ENCODE peak calls at places on chromosome 3, in nine cellular contexts. H is brain microvascular endothelial cell, P is esophagus muscularis mucosa, A is psoas muscle, K is spleen, J is H7, G is neural progenitor cell, Q is A549, N is Panc1. Y is an unnamed sample.

GRCh38 chr3:117045143-117045542 is 335.6 kb downstream of the TUSC7 start:
- DNase-seq in N (no peak), P (no peak), K (no peak), J (peak; percentile 56), A (peak; percentile 14), H (no peak), Q (no peak), G (peak; percentile 66), Y (no peak)

GRCh38 chr3:100023150-100023549 is 91.2 kb downstream of the FILIP1L start:
- DNase-seq in K (no peak), P (no peak), A (no peak), G (no peak), Q (no peak), H (no peak), N (no peak), J (no peak), Y (no peak)

GRCh38 chr3:1987983-1988382 is 110.7 kb upstream of the CNTN4 start:
- DNase-seq in P (no peak), K (no peak), H (no peak), A (no peak), G (peak; percentile 52), Q (no peak), N (no peak), J (peak; percentile 34), Y (no peak)

GRCh38 chr3:131107637-131108433 is 81.2 kb downstream of the NEK11 start:
- DNase-seq in Q (no peak), J (no peak), N (peak; percentile 48), H (no peak), K (no peak), P (no peak), A (no peak), G (no peak), Y (peak; percentile 4)

GRCh38 chr3:48405971-48406370 is 23.9 kb downstream of the PLXNB1 start:
- DNase-seq in Q (no peak), P (no peak), H (no peak), N (no peak), J (peak; percentile 21), A (no peak), G (no peak), K (no peak), Y (no peak)

GRCh38 chr3:63895422-63896189 is 16.6 kb downstream of the SCAANT1 start:
- DNase-seq in A (no peak), H (no peak), J (no peak), G (no peak), P (no peak), K (no peak), Q (no peak), N (no peak), Y (no peak)

GRCh38 chr3:42649783-42650182 is 3.7 kb upstream of the ZBTB47 start:
- DNase-seq in P (no peak), N (no peak), K (no peak), A (no peak), Q (no peak), G (no peak), J (no peak), H (no peak), Y (no peak)

GRCh38 chr3:141421639-141422319 is 53.5 kb downstream of the ZBTB38 start:
- DNase-seq in G (no peak), N (no peak), Q (no peak), A (no peak), P (no peak), J (no peak), K (no peak), H (peak; percentile 94), Y (no peak)

GRCh38 chr3:141561426-141562034 is 74.7 kb downstream of the RASA2 start:
- DNase-seq in P (no peak), Q (no peak), N (peak; percentile 60), G (peak; percentile 62), A (no peak), H (peak; percentile 25), J (peak; percentile 36), K (no peak), Y (peak; percentile 20)

GRCh38 chr3:71399478-71399877 is 184.1 kb downstream of the FOXP1 start:
- DNase-seq in G (no peak), A (no peak), J (no peak), H (no peak), P (no peak), K (no peak), Q (no peak), N (no peak), Y (no peak)

GRCh38 chr3:161349529-161350278 is 21.6 kb downstream of the SPTSSB start:
- DNase-seq in H (peak; percentile 80), J (no peak), G (no peak), Q (peak; percentile 25), P (no peak), K (no peak), N (no peak), A (no peak), Y (peak; percentile 84)

GRCh38 chr3:87855626-87856025 is 203.2 kb downstream of the CGGBP1 start:
- DNase-seq in K (no peak), P (no peak), Q (peak; percentile 25), N (no peak), H (peak; percentile 85), J (no peak), G (no peak), A (no peak), Y (peak; percentile 67)

GRCh38 chr3:78728406-78729145 is 1039.2 kb downstream of the ROBO1 start:
- DNase-seq in K (no peak), H (no peak), J (peak; percentile 2), G (peak; percentile 57), P (no peak), Q (no peak), A (peak; percentile 57), N (no peak), Y (peak; percentile 62)

GRCh38 chr3:195549931-195550519 is 6.9 kb upstream of the PPP1R2 start:
- DNase-seq in H (no peak), Q (no peak), G (no peak), P (peak; percentile 74), A (no peak), N (no peak), J (no peak), K (peak; percentile 93), Y (no peak)

GRCh38 chr3:13548696-13549512 is at the start of gene FBLN2:
- DNase-seq in J (peak; percentile 100), H (no peak), N (no peak), Q (no peak), K (peak; percentile 85), A (peak; percentile 66), P (no peak), G (peak; percentile 90), Y (no peak)
- H3K4me3 ChIP-seq in J (peak within 1 kb of the TSS; percentile 40), H (peak within 1 kb of the TSS; percentile 35), N (no peak within 1 kb of the TSS), Q (peak within 1 kb of the TSS; percentile 26), K (peak within 1 kb of the TSS; percentile 7), A (peak within 1 kb of the TSS; percentile 55), P (peak within 1 kb of the TSS; percentile 53), G (peak within 1 kb of the TSS; percentile 41), Y (peak within 1 kb of the TSS; percentile 40)

GRCh38 chr3:12309716-12310115 is 20.8 kb downstream of the PPARG start:
- DNase-seq in N (no peak), A (no peak), J (no peak), P (no peak), K (no peak), H (no peak), G (no peak), Q (peak; percentile 24), Y (no peak)

GRCh38 chr3:12303998-12304397 is 15.1 kb downstream of the PPARG start:
- DNase-seq in K (no peak), Q (peak; percentile 17), J (no peak), N (no peak), G (no peak), P (no peak), H (no peak), A (no peak), Y (no peak)

GRCh38 chr3:12312010-12312409 is 23.1 kb downstream of the PPARG start:
- DNase-seq in A (no peak), J (no peak), K (no peak), Q (no peak), N (no peak), G (no peak), P (no peak), H (no peak), Y (no peak)

GRCh38 chr3:12307136-12307535 is 18.3 kb downstream of the PPARG start:
- DNase-seq in N (no peak), J (no peak), Q (no peak), K (no peak), G (no peak), H (no peak), P (no peak), A (no peak), Y (no peak)

GRCh38 chr3:12308517-12308916 is 19.6 kb downstream of the PPARG start:
- DNase-seq in G (no peak), K (no peak), A (no peak), Q (peak; percentile 56), H (peak; percentile 75), P (no peak), J (no peak), N (peak; percentile 93), Y (peak; percentile 62)
- H3K4me3 ChIP-seq in G (no peak overlapping the region), K (no peak overlapping the region), A (no peak overlapping the region), Q (peak overlapping the region; percentile 19), H (no peak overlapping the region), P (no peak overlapping the region), J (no peak overlapping the region), N (no peak overlapping the region), Y (no peak overlapping the region)

GRCh38 chr3:158672293-158673176 is at the start of gene LXN:
- DNase-seq in K (peak; percentile 94), J (peak; percentile 91), A (peak; percentile 75), Q (peak; percentile 96), N (peak; percentile 71), P (peak; percentile 94), H (peak; percentile 93), G (peak; percentile 94), Y (peak; percentile 48)
- H3K4me3 ChIP-seq in K (peak within 1 kb of the TSS; percentile 62), J (peak within 1 kb of the TSS; percentile 42), A (peak within 1 kb of the TSS; percentile 65), Q (peak within 1 kb of the TSS; percentile 58), N (peak within 1 kb of the TSS; percentile 67), P (peak within 1 kb of the TSS; percentile 63), H (peak within 1 kb of the TSS; percentile 84), G (peak within 1 kb of the TSS; percentile 60), Y (peak within 1 kb of the TSS; percentile 63)

DNA sequence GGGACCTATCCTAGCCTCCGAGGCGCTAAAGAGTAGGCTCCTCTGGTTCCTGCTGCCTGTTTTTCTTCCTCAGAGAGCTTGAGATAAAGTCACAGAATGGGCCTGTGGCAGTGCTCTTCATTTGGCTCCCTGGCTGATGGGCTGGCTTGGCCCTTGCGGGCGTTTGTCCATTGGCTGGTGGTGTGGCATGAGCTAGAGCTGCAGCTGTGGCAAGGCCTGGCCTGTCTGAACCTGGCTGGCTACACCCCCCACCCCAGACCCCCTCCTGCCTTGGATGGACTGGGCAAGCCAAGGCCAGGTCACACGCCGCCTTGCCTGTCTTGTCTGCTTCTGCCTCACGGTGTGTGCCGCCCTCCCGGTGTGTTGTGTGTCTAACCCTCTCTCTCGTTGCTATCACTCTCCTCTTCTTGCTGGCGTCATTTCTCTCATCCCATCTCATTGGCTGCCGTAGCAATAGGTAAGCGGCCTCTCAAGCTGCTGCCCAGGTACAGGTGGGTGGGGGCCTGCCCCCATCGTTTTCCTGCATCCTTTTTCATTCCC is 3.2 kb downstream of the AP2M1 start:
- DNase-seq in K (peak; percentile 68), P (no peak), J (no peak), H (no peak), Q (no peak), N (no peak), G (no peak), A (no peak), Y (no peak)
- H3K4me3 ChIP-seq in K (no peak overlapping the region), P (peak overlapping the region; percentile 85), J (no peak overlapping the region), H (peak overlapping the region; percentile 99), Q (no peak overlapping the region), N (no peak overlapping the region), G (peak overlapping the region; percentile 97), A (peak overlapping the region; percentile 15), Y (no peak overlapping the region)

Y was measured in skeletal muscle cell.